ENCODE peak calls at places on chromosomes 3 and 15, in seven cellular contexts. N is ascending aorta, O is uterus, M is transverse colon, G is lung, C is pancreas, E is RWPE1. P is an unnamed sample.

GRCh38 chr3:184354121-184354728 is 7.2 kb downstream of the CLCN2 start:
- DNase-seq in N (no peak), O (no peak), M (peak; percentile 66), G (no peak), C (peak; percentile 56), E (no peak), P (no peak)

GRCh38 chr3:71103430-71103881 is 480.1 kb downstream of the FOXP1 start:
- DNase-seq in N (no peak), O (peak; percentile 23), M (peak; percentile 47), G (peak; percentile 53), C (peak; percentile 44), E (no peak), P (no peak)

GRCh38 chr15:33860749-33861148 is 107.5 kb upstream of the CHRM5 start:
- DNase-seq in N (no peak), O (no peak), M (no peak), G (no peak), C (no peak), E (peak; percentile 53), P (no peak)

GRCh38 chr3:120304569-120305090 is 19.6 kb upstream of the GPR156 start:
- DNase-seq in N (no peak), O (no peak), M (no peak), G (no peak), C (no peak), E (no peak), P (no peak)

GRCh38 chr15:70433583-70434288 is 329.6 kb downstream of the UACA start:
- DNase-seq in N (no peak), O (no peak), M (no peak), G (no peak), C (no peak), E (no peak), P (no peak)

GRCh38 chr15:63264685-63265302 is 12.6 kb upstream of the APH1B start:
- DNase-seq in N (no peak), O (no peak), M (no peak), G (no peak), C (no peak), E (no peak), P (no peak)

GRCh38 chr3:133269393-133269792 is 130.5 kb upstream of the BFSP2 start:
- DNase-seq in N (no peak), O (no peak), M (no peak), G (no peak), C (no peak), E (no peak), P (no peak)

GRCh38 chr3:188133646-188134045 is 20.3 kb upstream of the LPP start:
- DNase-seq in N (no peak), O (no peak), M (no peak), G (no peak), C (no peak), E (no peak), P (no peak)

GRCh38 chr3:40623567-40623966 is 98.8 kb downstream of the ZNF621 start:
- DNase-seq in N (no peak), O (no peak), M (peak; percentile 38), G (no peak), C (no peak), E (peak; percentile 34), P (peak; percentile 2)

GRCh38 chr15:42203891-42204290 is 4.2 kb downstream of the VPS39 start:
- DNase-seq in N (no peak), O (no peak), M (no peak), G (no peak), C (no peak), E (no peak), P (no peak)

GRCh38 chr3:161266731-161267150 is 45.6 kb downstream of the NMD3 start:
- DNase-seq in N (no peak), O (no peak), M (no peak), G (no peak), C (no peak), E (peak; percentile 27), P (no peak)

GRCh38 chr3:26920579-26920978 is 298.0 kb downstream of the LRRC3B start:
- DNase-seq in N (no peak), O (no peak), M (no peak), G (no peak), C (no peak), E (no peak), P (no peak)

GRCh38 chr3:4529901-4530588 is 36.9 kb downstream of the ITPR1 start:
- DNase-seq in N (no peak), O (no peak), M (no peak), G (no peak), C (no peak), E (no peak), P (no peak)

GRCh38 chr3:46113608-46114007 is 86.3 kb upstream of the XCR1 start:
- DNase-seq in N (no peak), O (no peak), M (no peak), G (no peak), C (no peak), E (no peak), P (no peak)

GRCh38 chr3:106371605-106372292 is 502.9 kb upstream of the CBLB start:
- DNase-seq in N (no peak), O (no peak), M (no peak), G (no peak), C (no peak), E (no peak), P (no peak)

GRCh38 chr15:31869640-31870335 is 160.5 kb upstream of the CHRNA7 start:
- DNase-seq in N (no peak), O (peak; percentile 12), M (peak; percentile 24), G (no peak), C (no peak), E (no peak), P (no peak)

GRCh38 chr3:51622868-51623267 is 48.2 kb upstream of the TEX264 start:
- DNase-seq in N (no peak), O (no peak), M (no peak), G (no peak), C (no peak), E (no peak), P (no peak)

GRCh38 chr15:50145451-50145872 is 26.4 kb upstream of the ATP8B4 start:
- DNase-seq in N (no peak), O (peak; percentile 31), M (no peak), G (no peak), C (no peak), E (peak; percentile 79), P (no peak)

GRCh38 chr15:80777137-80777536 is 2.0 kb upstream of the CEMIP start:
- DNase-seq in N (no peak), O (peak; percentile 45), M (peak; percentile 64), G (no peak), C (no peak), E (peak; percentile 68), P (no peak)

GRCh38 chr3:173479301-173479700 is 81.8 kb downstream of the NLGN1 start:
- DNase-seq in N (no peak), O (no peak), M (no peak), G (no peak), C (no peak), E (no peak), P (no peak)

GRCh38 chr15:66847565-66847991 is 145.5 kb downstream of the SMAD6 start:
- DNase-seq in N (peak; percentile 59), O (no peak), M (peak; percentile 3), G (no peak), C (no peak), E (no peak), P (no peak)

GRCh38 chr3:112813016-112813415 is 33.6 kb downstream of the CD200R1L start:
- DNase-seq in N (no peak), O (no peak), M (no peak), G (no peak), C (no peak), E (no peak), P (no peak)

GRCh38 chr3:50164056-50164455 is 8.9 kb downstream of the SEMA3F start:
- DNase-seq in N (peak; percentile 96), O (peak; percentile 86), M (peak; percentile 75), G (peak; percentile 61), C (peak; percentile 38), E (peak; percentile 84), P (no peak)
- H3K27ac ChIP-seq in N (peak overlapping the region; percentile 88), O (peak overlapping the region; percentile 84), M (peak overlapping the region; percentile 71), G (peak overlapping the region; percentile 86), C (no peak overlapping the region), E (peak overlapping the region; percentile 99), P (peak overlapping the region; percentile 89)

GRCh38 chr15:68498076-68498475 is 66.1 kb upstream of the ITGA11 start:
- DNase-seq in N (peak; percentile 56), O (no peak), M (no peak), G (no peak), C (no peak), E (no peak), P (no peak)
- TF ChIP-seq CTCF in N (no peak), O (no peak), M (no peak), G (no peak), C (no peak), E (no peak), P (no peak)

DNA sequence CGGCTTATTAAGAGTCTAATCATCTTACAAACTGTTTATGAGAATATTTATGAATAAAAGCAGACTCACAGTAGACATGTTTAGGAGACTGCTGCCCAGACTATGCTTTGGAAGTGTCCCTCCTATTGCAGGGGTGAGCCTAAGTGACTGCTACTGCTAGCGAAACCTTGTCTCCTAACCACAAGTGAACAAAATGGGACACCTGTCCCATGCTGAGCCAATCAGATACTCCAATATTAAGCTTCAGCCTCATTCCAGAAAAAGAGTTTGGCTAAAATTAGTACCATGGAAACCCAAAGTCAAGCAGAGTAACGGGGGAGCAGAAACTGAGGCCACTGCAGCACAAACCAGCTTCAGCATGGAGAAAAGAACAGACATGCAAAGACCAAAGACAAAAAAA is 4.6 kb downstream of the DENND6A start:
- DNase-seq in N (no peak), O (no peak), M (no peak), G (no peak), C (no peak), E (no peak), P (no peak)
- H3K27ac ChIP-seq in N (no peak overlapping the region), O (no peak overlapping the region), M (peak overlapping the region; percentile 100), G (no peak overlapping the region), C (no peak overlapping the region), E (no peak overlapping the region), P (peak overlapping the region; percentile 100)

GRCh38 chr3:55013145-55013544 is 85.3 kb upstream of the LRTM1 start:
- DNase-seq in N (no peak), O (no peak), M (no peak), G (no peak), C (no peak), E (no peak), P (no peak)
- TF ChIP-seq CTCF in N (no peak), O (no peak), M (peak; percentile 13), G (no peak), C (no peak), E (no peak), P (no peak)

DNA sequence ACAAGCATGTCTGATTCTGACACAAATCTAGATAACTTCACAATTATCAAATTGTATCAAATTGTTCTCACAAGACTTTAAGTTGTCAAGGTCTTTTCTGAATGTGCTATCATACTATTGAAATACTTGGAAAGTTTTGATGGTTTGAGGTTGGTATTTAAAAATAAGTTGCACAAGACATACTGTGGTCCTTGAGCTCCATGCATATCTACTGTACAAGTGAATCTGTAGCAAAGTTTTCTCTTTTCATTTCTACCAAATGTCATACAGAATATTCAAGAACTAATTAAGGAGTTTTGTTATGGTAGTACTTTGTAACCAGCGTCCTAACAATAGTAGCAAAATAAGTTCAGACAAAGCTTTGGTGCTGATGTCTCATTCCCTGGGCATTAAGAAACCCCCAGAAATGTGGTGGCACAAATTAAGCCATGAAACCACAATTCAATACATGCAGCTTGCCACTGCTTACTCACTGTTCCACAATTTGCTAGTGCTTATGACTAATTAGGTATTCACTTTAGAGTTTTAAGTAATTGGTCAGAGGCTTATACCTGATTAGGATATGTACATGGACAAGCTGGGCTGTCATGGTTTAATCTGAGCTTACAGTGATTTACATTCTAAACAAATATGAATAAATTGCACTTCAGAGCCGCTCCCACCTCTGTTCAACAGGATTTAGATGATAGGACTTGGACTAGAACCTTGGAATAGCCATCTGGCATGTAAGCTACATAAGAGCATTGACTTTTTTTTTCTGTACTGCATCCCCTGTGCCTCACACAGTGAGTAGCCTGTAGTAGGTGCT is 8.8 kb downstream of the TBC1D23 start:
- DNase-seq in N (no peak), O (no peak), M (no peak), G (no peak), C (no peak), E (peak; percentile 93), P (no peak)
- H3K27ac ChIP-seq in N (no peak overlapping the region), O (no peak overlapping the region), M (no peak overlapping the region), G (no peak overlapping the region), C (no peak overlapping the region), E (no peak overlapping the region), P (no peak overlapping the region)

P was measured in esophagus squamous epithelium.